ENCODE peak calls at places on chromosomes 1 and 21, in eight cellular contexts. One of them, this sample, is unnamed.

GRCh38 chr21:15444118-15444960 is 285.4 kb upstream of the USP25 start:
- DNase-seq in NCI-H1930: no peak
- DNase-seq in naive thymus-derived CD4-positive, alpha-beta T cell: no peak
- DNase-seq in lung microvascular endothelial cell: no peak
- DNase-seq in activated naive CD8-positive, alpha-beta T cell treated with anti-CD3 and anti-CD28 coated beads for 36 hours: no peak
- DNase-seq in iPS-NIHi11: peak; percentile 22
- DNase-seq in tibial artery: no peak
- DNase-seq in central memory CD4-positive, alpha-beta T cell: no peak
- DNase-seq in this sample: no peak

GRCh38 chr1:175077356-175078030 is 9.9 kb downstream of the TNN start:
- DNase-seq in lung microvascular endothelial cell: no peak
- DNase-seq in activated naive CD8-positive, alpha-beta T cell treated with anti-CD3 and anti-CD28 coated beads for 36 hours: no peak
- DNase-seq in naive thymus-derived CD4-positive, alpha-beta T cell: no peak
- DNase-seq in central memory CD4-positive, alpha-beta T cell: no peak
- DNase-seq in iPS-NIHi11: no peak
- DNase-seq in NCI-H1930: no peak
- DNase-seq in tibial artery: no peak
- DNase-seq in this sample: no peak

GRCh38 chr1:116270316-116271057 is 102.6 kb upstream of the ATP1A1 start:
- DNase-seq in lung microvascular endothelial cell: no peak
- DNase-seq in tibial artery: no peak
- DNase-seq in activated naive CD8-positive, alpha-beta T cell treated with anti-CD3 and anti-CD28 coated beads for 36 hours: no peak
- DNase-seq in iPS-NIHi11: no peak
- DNase-seq in naive thymus-derived CD4-positive, alpha-beta T cell: no peak
- DNase-seq in central memory CD4-positive, alpha-beta T cell: no peak
- DNase-seq in NCI-H1930: no peak
- DNase-seq in this sample: no peak

GRCh38 chr1:3142751-3143150 is 73.7 kb downstream of the PRDM16 start:
- DNase-seq in tibial artery: no peak
- DNase-seq in activated naive CD8-positive, alpha-beta T cell treated with anti-CD3 and anti-CD28 coated beads for 36 hours: no peak
- DNase-seq in iPS-NIHi11: no peak
- DNase-seq in lung microvascular endothelial cell: no peak
- DNase-seq in NCI-H1930: no peak
- DNase-seq in central memory CD4-positive, alpha-beta T cell: no peak
- DNase-seq in naive thymus-derived CD4-positive, alpha-beta T cell: no peak
- DNase-seq in this sample: no peak

GRCh38 chr1:25885602-25886001 is 10.1 kb upstream of the PAQR7 start:
- DNase-seq in lung microvascular endothelial cell: no peak
- DNase-seq in tibial artery: no peak
- DNase-seq in NCI-H1930: no peak
- DNase-seq in central memory CD4-positive, alpha-beta T cell: no peak
- DNase-seq in naive thymus-derived CD4-positive, alpha-beta T cell: no peak
- DNase-seq in iPS-NIHi11: no peak
- DNase-seq in activated naive CD8-positive, alpha-beta T cell treated with anti-CD3 and anti-CD28 coated beads for 36 hours: no peak
- DNase-seq in this sample: no peak

GRCh38 chr1:240027059-240027462 is 64.6 kb upstream of the FMN2 start:
- DNase-seq in iPS-NIHi11: peak; percentile 68
- DNase-seq in central memory CD4-positive, alpha-beta T cell: no peak
- DNase-seq in lung microvascular endothelial cell: peak; percentile 63
- DNase-seq in activated naive CD8-positive, alpha-beta T cell treated with anti-CD3 and anti-CD28 coated beads for 36 hours: peak; percentile 12
- DNase-seq in naive thymus-derived CD4-positive, alpha-beta T cell: no peak
- DNase-seq in NCI-H1930: peak; percentile 19
- DNase-seq in tibial artery: no peak
- DNase-seq in this sample: peak; percentile 29

GRCh38 chr21:45488839-45489479 is 53.3 kb downstream of the SLC19A1 start:
- DNase-seq in NCI-H1930: no peak
- DNase-seq in tibial artery: no peak
- DNase-seq in lung microvascular endothelial cell: no peak
- DNase-seq in activated naive CD8-positive, alpha-beta T cell treated with anti-CD3 and anti-CD28 coated beads for 36 hours: no peak
- DNase-seq in naive thymus-derived CD4-positive, alpha-beta T cell: no peak
- DNase-seq in iPS-NIHi11: peak; percentile 56
- DNase-seq in central memory CD4-positive, alpha-beta T cell: no peak
- DNase-seq in this sample: no peak

GRCh38 chr1:20430355-20431290 is 55.4 kb downstream of the CAMK2N1 start:
- DNase-seq in naive thymus-derived CD4-positive, alpha-beta T cell: no peak
- DNase-seq in activated naive CD8-positive, alpha-beta T cell treated with anti-CD3 and anti-CD28 coated beads for 36 hours: peak; percentile 38
- DNase-seq in tibial artery: no peak
- DNase-seq in NCI-H1930: peak; percentile 27
- DNase-seq in central memory CD4-positive, alpha-beta T cell: peak; percentile 6
- DNase-seq in lung microvascular endothelial cell: peak; percentile 26
- DNase-seq in iPS-NIHi11: peak; percentile 92
- DNase-seq in this sample: no peak

GRCh38 chr1:32232558-32233304 is 10.5 kb downstream of the EIF3I start:
- DNase-seq in lung microvascular endothelial cell: no peak
- DNase-seq in NCI-H1930: no peak
- DNase-seq in tibial artery: no peak
- DNase-seq in activated naive CD8-positive, alpha-beta T cell treated with anti-CD3 and anti-CD28 coated beads for 36 hours: no peak
- DNase-seq in naive thymus-derived CD4-positive, alpha-beta T cell: no peak
- DNase-seq in central memory CD4-positive, alpha-beta T cell: no peak
- DNase-seq in iPS-NIHi11: no peak
- DNase-seq in this sample: peak; percentile 55

GRCh38 chr1:204574016-204574855 is 58.0 kb downstream of the MDM4 start:
- DNase-seq in iPS-NIHi11: no peak
- DNase-seq in tibial artery: no peak
- DNase-seq in activated naive CD8-positive, alpha-beta T cell treated with anti-CD3 and anti-CD28 coated beads for 36 hours: no peak
- DNase-seq in NCI-H1930: no peak
- DNase-seq in naive thymus-derived CD4-positive, alpha-beta T cell: no peak
- DNase-seq in central memory CD4-positive, alpha-beta T cell: no peak
- DNase-seq in lung microvascular endothelial cell: no peak
- DNase-seq in this sample: no peak

GRCh38 chr1:91557826-91558225 is 57.2 kb downstream of the CDC7 start:
- DNase-seq in lung microvascular endothelial cell: no peak
- DNase-seq in NCI-H1930: no peak
- DNase-seq in activated naive CD8-positive, alpha-beta T cell treated with anti-CD3 and anti-CD28 coated beads for 36 hours: no peak
- DNase-seq in central memory CD4-positive, alpha-beta T cell: no peak
- DNase-seq in iPS-NIHi11: no peak
- DNase-seq in naive thymus-derived CD4-positive, alpha-beta T cell: no peak
- DNase-seq in tibial artery: no peak
- DNase-seq in this sample: no peak

GRCh38 chr1:183023601-183024351 is 556 bp downstream of the LAMC1 start:
- DNase-seq in lung microvascular endothelial cell: peak; percentile 70
- DNase-seq in activated naive CD8-positive, alpha-beta T cell treated with anti-CD3 and anti-CD28 coated beads for 36 hours: peak; percentile 50
- DNase-seq in tibial artery: peak; percentile 57
- DNase-seq in naive thymus-derived CD4-positive, alpha-beta T cell: peak; percentile 13
- DNase-seq in iPS-NIHi11: peak; percentile 79
- DNase-seq in NCI-H1930: peak; percentile 51
- DNase-seq in central memory CD4-positive, alpha-beta T cell: no peak
- DNase-seq in this sample: peak; percentile 70

GRCh38 chr1:201026746-201027145 is 3.2 kb upstream of the KIF21B start:
- DNase-seq in central memory CD4-positive, alpha-beta T cell: no peak
- DNase-seq in tibial artery: no peak
- DNase-seq in NCI-H1930: no peak
- DNase-seq in iPS-NIHi11: no peak
- DNase-seq in activated naive CD8-positive, alpha-beta T cell treated with anti-CD3 and anti-CD28 coated beads for 36 hours: no peak
- DNase-seq in naive thymus-derived CD4-positive, alpha-beta T cell: no peak
- DNase-seq in lung microvascular endothelial cell: peak; percentile 34
- DNase-seq in this sample: no peak

GRCh38 chr1:102772831-102773230 is 335.5 kb downstream of the COL11A1 start:
- DNase-seq in iPS-NIHi11: peak; percentile 23
- DNase-seq in naive thymus-derived CD4-positive, alpha-beta T cell: no peak
- DNase-seq in lung microvascular endothelial cell: no peak
- DNase-seq in central memory CD4-positive, alpha-beta T cell: no peak
- DNase-seq in tibial artery: no peak
- DNase-seq in activated naive CD8-positive, alpha-beta T cell treated with anti-CD3 and anti-CD28 coated beads for 36 hours: no peak
- DNase-seq in NCI-H1930: no peak
- DNase-seq in this sample: no peak

GRCh38 chr1:192435704-192436103 is 118.9 kb downstream of the RGS21 start:
- DNase-seq in tibial artery: no peak
- DNase-seq in naive thymus-derived CD4-positive, alpha-beta T cell: no peak
- DNase-seq in activated naive CD8-positive, alpha-beta T cell treated with anti-CD3 and anti-CD28 coated beads for 36 hours: no peak
- DNase-seq in lung microvascular endothelial cell: no peak
- DNase-seq in central memory CD4-positive, alpha-beta T cell: no peak
- DNase-seq in iPS-NIHi11: no peak
- DNase-seq in NCI-H1930: no peak
- DNase-seq in this sample: no peak

GRCh38 chr1:75632350-75632949 is 21.5 kb upstream of the SLC44A5 start:
- DNase-seq in central memory CD4-positive, alpha-beta T cell: no peak
- DNase-seq in lung microvascular endothelial cell: peak; percentile 52
- DNase-seq in activated naive CD8-positive, alpha-beta T cell treated with anti-CD3 and anti-CD28 coated beads for 36 hours: no peak
- DNase-seq in NCI-H1930: peak; percentile 12
- DNase-seq in iPS-NIHi11: peak; percentile 56
- DNase-seq in naive thymus-derived CD4-positive, alpha-beta T cell: no peak
- DNase-seq in tibial artery: no peak
- DNase-seq in this sample: peak; percentile 40

GRCh38 chr1:41712687-41713086 is 206.0 kb downstream of the HIVEP3 start:
- DNase-seq in lung microvascular endothelial cell: no peak
- DNase-seq in activated naive CD8-positive, alpha-beta T cell treated with anti-CD3 and anti-CD28 coated beads for 36 hours: no peak
- DNase-seq in central memory CD4-positive, alpha-beta T cell: no peak
- DNase-seq in iPS-NIHi11: peak; percentile 36
- DNase-seq in naive thymus-derived CD4-positive, alpha-beta T cell: no peak
- DNase-seq in NCI-H1930: no peak
- DNase-seq in tibial artery: no peak
- DNase-seq in this sample: no peak

GRCh38 chr1:38997034-38997900 is 6.2 kb downstream of the AKIRIN1 start:
- DNase-seq in activated naive CD8-positive, alpha-beta T cell treated with anti-CD3 and anti-CD28 coated beads for 36 hours: no peak
- DNase-seq in naive thymus-derived CD4-positive, alpha-beta T cell: no peak
- DNase-seq in lung microvascular endothelial cell: no peak
- DNase-seq in iPS-NIHi11: no peak
- DNase-seq in central memory CD4-positive, alpha-beta T cell: peak; percentile 58
- DNase-seq in NCI-H1930: no peak
- DNase-seq in tibial artery: no peak
- DNase-seq in this sample: no peak

GRCh38 chr1:62176597-62177312 is 17.9 kb upstream of the L1TD1 start:
- DNase-seq in lung microvascular endothelial cell: no peak
- DNase-seq in central memory CD4-positive, alpha-beta T cell: no peak
- DNase-seq in activated naive CD8-positive, alpha-beta T cell treated with anti-CD3 and anti-CD28 coated beads for 36 hours: no peak
- DNase-seq in NCI-H1930: no peak
- DNase-seq in tibial artery: no peak
- DNase-seq in naive thymus-derived CD4-positive, alpha-beta T cell: no peak
- DNase-seq in iPS-NIHi11: no peak
- DNase-seq in this sample: no peak

This sample was measured in bronchial epithelial cell.